ENCODE peak calls at places on chromosomes 3 and 15, in five cellular contexts. Q is small intestine, G is Peyer's patch, Z is kidney glomerular epithelial cell, T is ureter. L is an unnamed sample.

GRCh38 chr3:121482651-121483050 is 63.1 kb downstream of the POLQ start:
- DNase-seq in Q (no peak), G (no peak), T (no peak), Z (peak; percentile 66), L (peak; percentile 61)

GRCh38 chr15:55372701-55373440 is 35.3 kb downstream of the CCPG1 start:
- DNase-seq in G (no peak), Q (peak; percentile 25), T (no peak), Z (no peak), L (no peak)

GRCh38 chr15:101808201-101808600 is 3.8 kb upstream of the OR4F15 start:
- DNase-seq in Z (peak; percentile 34), T (no peak), G (no peak), Q (no peak), L (peak; percentile 83)

GRCh38 chr3:164641071-164641470 is 437.2 kb downstream of the SI start:
- DNase-seq in Q (no peak), G (no peak), T (no peak), Z (no peak), L (no peak)

GRCh38 chr3:158701666-158702065 is 29.2 kb upstream of the LXN start:
- DNase-seq in Z (no peak), G (no peak), Q (no peak), T (no peak), L (no peak)

GRCh38 chr3:78887029-78887428 is 880.8 kb downstream of the ROBO1 start:
- DNase-seq in G (no peak), T (no peak), Z (peak; percentile 48), Q (no peak), L (peak; percentile 76)

GRCh38 chr3:45826321-45826720 is 15.6 kb downstream of the LZTFL1 start:
- DNase-seq in Z (peak; percentile 56), G (no peak), Q (no peak), T (no peak), L (no peak)

GRCh38 chr3:39189648-39190269 is 2.6 kb downstream of the XIRP1 start:
- DNase-seq in Z (peak; percentile 85), T (peak; percentile 67), G (peak; percentile 50), Q (peak; percentile 75), L (peak; percentile 54)

GRCh38 chr3:45646051-45646585 is 43.1 kb upstream of the SACM1L start:
- DNase-seq in T (no peak), Q (no peak), G (no peak), Z (no peak), L (no peak)

GRCh38 chr15:81196576-81197254 is at the start of gene IL16:
- DNase-seq in Z (no peak), T (no peak), G (no peak), Q (no peak), L (no peak)

GRCh38 chr15:87564666-87565065 is 691.9 kb downstream of the NTRK3 start:
- DNase-seq in T (no peak), Z (no peak), Q (no peak), G (no peak), L (no peak)

GRCh38 chr15:52162260-52162659 is 28.9 kb downstream of the GNB5 start:
- DNase-seq in G (no peak), Z (no peak), Q (no peak), T (no peak), L (no peak)

GRCh38 chr3:142577701-142578308 is 728 bp downstream of the ATR start:
- DNase-seq in Z (no peak), T (no peak), Q (no peak), G (no peak), L (peak; percentile 39)

GRCh38 chr3:66419053-66419440 is 81.8 kb downstream of the LRIG1 start:
- DNase-seq in G (no peak), T (no peak), Q (no peak), Z (no peak), L (no peak)

GRCh38 chr3:168545591-168545990 is 449.9 kb upstream of the GOLIM4 start:
- DNase-seq in G (no peak), Q (no peak), Z (no peak), T (no peak), L (no peak)

GRCh38 chr3:27885641-27886040 is 163.5 kb upstream of the EOMES start:
- DNase-seq in Z (no peak), G (no peak), Q (no peak), T (no peak), L (no peak)

GRCh38 chr3:66485291-66485968 is 15.4 kb downstream of the LRIG1 start:
- DNase-seq in T (no peak), Q (peak; percentile 23), G (no peak), Z (no peak), L (no peak)

GRCh38 chr3:31724681-31725080 is 192.0 kb downstream of the STT3B start:
- DNase-seq in Z (peak; percentile 0), G (no peak), Q (no peak), T (no peak), L (peak; percentile 4)

GRCh38 chr15:29844290-29844903 is 22.1 kb upstream of the TJP1 start:
- DNase-seq in T (no peak), Z (no peak), Q (no peak), G (no peak), L (no peak)

GRCh38 chr15:89647191-89647851 is 7.9 kb downstream of the KIF7 start:
- DNase-seq in Q (peak; percentile 59), T (peak; percentile 86), Z (peak; percentile 41), G (peak; percentile 54), L (peak; percentile 15)

GRCh38 chr3:46143951-46144473 is 64.1 kb downstream of the CCR1 start:
- DNase-seq in Z (no peak), Q (no peak), T (no peak), G (no peak), L (no peak)

GRCh38 chr3:22608721-22609120 is 594.4 kb upstream of the UBE2E2 start:
- DNase-seq in Z (no peak), G (no peak), T (no peak), Q (no peak), L (no peak)

GRCh38 chr3:15050405-15051092 is 14.6 kb downstream of the MRPS25 start:
- DNase-seq in Q (no peak), G (peak; percentile 66), Z (no peak), T (no peak), L (no peak)

GRCh38 chr3:36648241-36649034 is 115.9 kb downstream of the DCLK3 start:
- DNase-seq in Z (peak; percentile 93), Q (no peak), T (no peak), G (no peak), L (peak; percentile 88)

GRCh38 chr3:46504780-46505179 is 7.0 kb downstream of the RTP3 start:
- DNase-seq in Q (no peak), Z (no peak), T (no peak), G (no peak), L (no peak)

GRCh38 chr15:74451322-74451721 is 9.6 kb downstream of the UBL7 start:
- DNase-seq in Q (no peak), Z (no peak), G (no peak), T (no peak), L (no peak)

GRCh38 chr3:100297784-100298183 is 36.8 kb upstream of the NIT2 start:
- DNase-seq in T (no peak), Z (peak; percentile 53), G (no peak), Q (no peak), L (peak; percentile 51)

GRCh38 chr15:34122771-34123183 is 20.9 kb downstream of the PGBD4 start:
- DNase-seq in Z (no peak), Q (no peak), T (no peak), G (no peak), L (no peak)

GRCh38 chr3:143119974-143120715 is 574 bp downstream of the CHST2 start:
- DNase-seq in Q (no peak), Z (peak; percentile 56), T (peak; percentile 49), G (peak; percentile 36), L (no peak)

GRCh38 chr15:75712668-75713337 is at the start of gene CSPG4:
- DNase-seq in G (no peak), T (no peak), Q (no peak), Z (no peak), L (peak; percentile 16)

GRCh38 chr15:44584162-44584749 is 47.3 kb downstream of the EIF3J start:
- DNase-seq in Z (no peak), T (peak; percentile 48), Q (peak; percentile 55), G (peak; percentile 54), L (peak; percentile 57)

GRCh38 chr3:185290266-185290665 is 36.4 kb upstream of the EHHADH start:
- DNase-seq in Q (no peak), T (no peak), Z (no peak), G (no peak), L (no peak)

GRCh38 chr15:76178321-76178720 is 118.5 kb downstream of the TMEM266 start:
- DNase-seq in T (no peak), Q (no peak), Z (no peak), G (no peak), L (no peak)

GRCh38 chr3:42351221-42351620 is 59.2 kb downstream of the LYZL4 start:
- DNase-seq in Q (no peak), T (no peak), Z (no peak), G (no peak), L (no peak)

GRCh38 chr3:59338934-59339333 is 289.1 kb upstream of the CFAP20DC start:
- DNase-seq in G (no peak), Q (no peak), T (no peak), Z (no peak), L (no peak)

GRCh38 chr15:57552678-57553334 is 38.9 kb upstream of the MYZAP start:
- DNase-seq in T (no peak), G (no peak), Z (no peak), Q (no peak), L (no peak)

GRCh38 chr15:59190291-59190690 is 16.4 kb upstream of the LDHAL6B start:
- DNase-seq in G (no peak), Q (no peak), Z (no peak), T (no peak), L (no peak)

GRCh38 chr3:38562467-38562925 is 66.4 kb downstream of the EXOG start:
- DNase-seq in G (no peak), Q (no peak), Z (no peak), T (no peak), L (no peak)

GRCh38 chr3:30578479-30578878 is 27.9 kb upstream of the TGFBR2 start:
- DNase-seq in Q (peak; percentile 23), T (peak; percentile 55), Z (peak; percentile 99), G (no peak), L (peak; percentile 89)

GRCh38 chr3:111473550-111473949 is 68.4 kb upstream of the CD96 start:
- DNase-seq in G (no peak), Z (no peak), T (no peak), Q (no peak), L (no peak)

L was measured in ACHN.